ENCODE peak calls at places on chromosomes 11 and 22, in ten cellular contexts. J, N, X, G, K, F, D, M, Y and P are unnamed samples.

GRCh38 chr11:75229466-75229865 is 11.1 kb upstream of the TPBGL start:
- DNase-seq in Y (no peak), J (no peak), X (no peak), M (no peak), D (no peak), K (no peak), N (no peak), F (no peak), G (no peak), P (no peak)

GRCh38 chr22:36198936-36199616 is 2.5 kb downstream of the APOL4 start:
- DNase-seq in D (no peak), J (no peak), K (no peak), X (no peak), F (no peak), M (no peak), N (no peak), Y (no peak), G (no peak), P (no peak)

GRCh38 chr11:63560506-63561179 is 2.5 kb downstream of the PLAAT2 start:
- DNase-seq in X (no peak), M (no peak), J (peak), N (no peak), F (no peak), K (no peak), G (no peak), D (no peak), Y (peak), P (no peak)

GRCh38 chr11:39630365-39630764 is 1829.1 kb downstream of the LRRC4C start:
- DNase-seq in J (no peak), Y (no peak), K (no peak), X (no peak), D (no peak), M (no peak), N (no peak), F (no peak), G (no peak), P (no peak)

GRCh38 chr22:23086263-23086662 is 15.9 kb downstream of the GNAZ start:
- DNase-seq in Y (no peak), D (no peak), G (no peak), K (no peak), N (no peak), J (no peak), F (no peak), M (no peak), X (no peak), P (no peak)

GRCh38 chr22:19892249-19892879 is 37.7 kb upstream of the GNB1L start:
- DNase-seq in M (peak), N (no peak), G (no peak), X (no peak), K (peak), F (peak), Y (peak), D (no peak), J (no peak), P (no peak)

GRCh38 chr11:12901874-12902481 is 107.1 kb upstream of the RASSF10 start:
- DNase-seq in N (no peak), J (no peak), Y (no peak), F (no peak), K (peak), M (no peak), X (no peak), G (no peak), D (no peak), P (no peak)

GRCh38 chr22:28983190-28983589 is 78.4 kb downstream of the C22orf31 start:
- DNase-seq in G (peak), D (no peak), N (no peak), F (peak), J (no peak), X (no peak), M (no peak), K (no peak), Y (no peak), P (no peak)

GRCh38 chr11:266676-267439 is 11.3 kb upstream of the NLRP6 start:
- DNase-seq in F (no peak), N (no peak), G (no peak), Y (no peak), D (peak), K (no peak), J (no peak), M (peak), X (no peak), P (no peak)

GRCh38 chr11:96459751-96460150 is 69.9 kb downstream of the JRKL start:
- DNase-seq in N (no peak), J (no peak), M (no peak), D (no peak), K (no peak), F (no peak), Y (no peak), G (no peak), X (no peak), P (no peak)

GRCh38 chr22:42076764-42077485 is 2.6 kb upstream of the SMDT1 start:
- DNase-seq in M (no peak), N (no peak), J (no peak), X (no peak), Y (no peak), G (no peak), D (peak), K (no peak), F (no peak), P (no peak)

GRCh38 chr11:112166561-112166960 is 611 bp upstream of the TEX12 start:
- DNase-seq in M (peak), F (no peak), N (no peak), J (peak), D (no peak), Y (no peak), X (no peak), G (peak), K (no peak), P (no peak)

GRCh38 chr11:34824425-34824824 is 91.8 kb downstream of the APIP start:
- DNase-seq in X (no peak), F (no peak), Y (no peak), M (no peak), K (no peak), J (no peak), N (no peak), D (no peak), G (no peak), P (no peak)

GRCh38 chr22:32564170-32565001 is 89.8 kb downstream of the FBXO7 start:
- DNase-seq in K (peak), D (no peak), M (peak), X (peak), G (no peak), F (no peak), J (peak), Y (no peak), N (peak), P (no peak)

GRCh38 chr22:31776231-31776630 is 22.4 kb downstream of the DEPDC5 start:
- DNase-seq in Y (no peak), J (no peak), K (no peak), G (no peak), M (no peak), D (no peak), X (no peak), N (no peak), F (no peak), P (no peak)

GRCh38 chr11:61671527-61671926 is 8.7 kb upstream of the DAGLA start:
- DNase-seq in D (no peak), Y (no peak), X (no peak), F (no peak), G (peak), K (no peak), J (peak), M (no peak), N (no peak), P (no peak)

GRCh38 chr11:114075891-114076441 is 16.5 kb downstream of the ZBTB16 start:
- DNase-seq in X (peak), Y (no peak), M (peak), F (no peak), G (peak), K (peak), N (no peak), D (no peak), J (no peak), P (no peak)

GRCh38 chr11:65434667-65435179 is 12.1 kb downstream of the NEAT1 start:
- DNase-seq in M (peak), F (no peak), X (no peak), J (peak), D (no peak), N (no peak), Y (no peak), K (peak), G (no peak), P (no peak)

GRCh38 chr11:16007514-16007913 is 348.8 kb downstream of the SOX6 start:
- DNase-seq in G (no peak), N (no peak), D (no peak), K (no peak), M (no peak), J (no peak), X (no peak), Y (no peak), F (no peak), P (no peak)

GRCh38 chr11:587978-588380 is 11.7 kb downstream of the PHRF1 start:
- DNase-seq in M (peak), K (peak), D (no peak), F (no peak), N (no peak), J (no peak), Y (peak), G (peak), X (no peak), P (no peak)

GRCh38 chr22:49824185-49824925 is 3.3 kb downstream of the BRD1 start:
- DNase-seq in Y (no peak), J (no peak), X (no peak), N (no peak), M (no peak), F (no peak), K (peak), G (no peak), D (no peak), P (no peak)
- H3K4me3 ChIP-seq in Y (no peak), J (no peak), X (no peak), N (no peak), M (no peak), F (no peak), K (peak), G (no peak), D (no peak), P (peak)

GRCh38 chr11:67357831-67358555 is 4.6 kb upstream of the POLD4 start:
- DNase-seq in X (no peak), K (peak), N (no peak), M (peak), F (peak), Y (no peak), J (no peak), D (no peak), G (no peak), P (no peak)

GRCh38 chr11:67356867-67357561 is 3.7 kb upstream of the POLD4 start:
- DNase-seq in X (peak), D (peak), K (peak), G (peak), M (peak), J (peak), Y (peak), F (peak), N (no peak), P (no peak)

GRCh38 chr11:67355794-67356550 is 2.6 kb upstream of the POLD4 start:
- DNase-seq in D (no peak), N (no peak), Y (no peak), G (no peak), K (no peak), J (peak), F (no peak), X (no peak), M (no peak), P (no peak)

GRCh38 chr11:67355023-67355793 is 1.9 kb upstream of the POLD4 start:
- DNase-seq in M (no peak), G (no peak), D (peak), X (no peak), J (no peak), K (no peak), F (peak), N (no peak), Y (no peak), P (no peak)

GRCh38 chr11:67356551-67356866 is 3.2 kb upstream of the POLD4 start:
- DNase-seq in K (no peak), D (no peak), J (no peak), M (no peak), Y (no peak), F (no peak), X (no peak), G (no peak), N (no peak), P (no peak)
- H3K4me3 ChIP-seq in K (no peak), D (no peak), J (no peak), M (no peak), Y (no peak), F (no peak), X (no peak), G (no peak), N (no peak), P (no peak)

DNA sequence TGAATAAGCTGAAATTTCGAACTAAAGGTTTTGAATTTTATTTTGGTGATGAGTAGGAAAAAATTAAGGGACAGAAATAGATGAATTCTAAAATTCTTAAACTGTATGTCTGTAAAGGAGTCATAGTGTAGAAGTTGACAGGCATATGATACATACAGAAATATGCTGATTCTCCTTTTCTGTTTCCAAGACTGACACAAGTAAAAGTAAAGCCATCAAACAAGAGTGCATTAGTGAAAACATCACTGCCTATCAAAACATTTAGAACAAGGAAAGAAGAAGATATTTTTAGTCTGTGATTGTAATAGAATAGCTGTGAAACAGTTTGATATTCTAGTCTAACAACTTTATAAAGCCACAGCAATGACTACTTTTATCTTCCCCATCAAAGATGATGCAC is 1318.0 kb upstream of the TENM4 start:
- DNase-seq in J (no peak), N (no peak), D (no peak), M (no peak), K (no peak), G (no peak), X (no peak), F (no peak), Y (no peak), P (no peak)
- H3K4me3 ChIP-seq in J (no peak), N (no peak), D (no peak), M (no peak), K (no peak), G (no peak), X (no peak), F (no peak), Y (no peak), P (no peak)

GRCh38 chr11:59898046-59898445 is 19.5 kb downstream of the OOSP3 start:
- DNase-seq in F (no peak), Y (no peak), G (no peak), D (no peak), K (no peak), M (no peak), N (no peak), J (no peak), X (no peak), P (no peak)

GRCh38 chr11:59899532-59899931 is 20.9 kb downstream of the OOSP3 start:
- DNase-seq in M (no peak), G (no peak), F (no peak), J (no peak), N (no peak), K (peak), D (no peak), X (no peak), Y (no peak), P (no peak)

GRCh38 chr11:59891781-59892181 is 13.2 kb downstream of the OOSP3 start:
- DNase-seq in G (peak), K (peak), X (no peak), F (peak), J (no peak), D (no peak), Y (no peak), N (no peak), M (peak), P (no peak)

GRCh38 chr11:59898652-59899051 is 20.1 kb downstream of the OOSP3 start:
- DNase-seq in D (no peak), J (no peak), X (no peak), F (peak), Y (no peak), G (no peak), M (no peak), K (peak), N (no peak), P (no peak)

GRCh38 chr11:59894616-59895015 is 16.0 kb downstream of the OOSP3 start:
- DNase-seq in N (no peak), J (no peak), D (no peak), M (no peak), K (no peak), G (no peak), F (no peak), Y (no peak), X (no peak), P (no peak)
- H3K4me3 ChIP-seq in N (no peak), J (no peak), D (no peak), M (no peak), K (no peak), G (no peak), F (no peak), Y (no peak), X (no peak), P (no peak)

GRCh38 chr22:46575915-46576555 is 38.6 kb upstream of the CELSR1 start:
- DNase-seq in F (no peak), J (peak), M (no peak), K (no peak), N (no peak), X (peak), G (peak), Y (no peak), D (peak), P (no peak)
- H3K4me3 ChIP-seq in F (peak), J (peak), M (peak), K (peak), N (peak), X (peak), G (peak), Y (peak), D (peak), P (peak)